ENCODE peak calls at places on chromosome 19, in seven cellular contexts. V is tibial nerve, R is stomach, X is GM12878, T is K562, C is transverse colon, P is ovary. W is an unnamed sample.

GRCh38 chr19:4393947-4394590 is 6.3 kb downstream of the SH3GL1 start:
- DNase-seq in V (no peak), R (no peak), X (no peak), T (no peak), C (no peak), P (no peak), W (no peak)

GRCh38 chr19:4732680-4733114 is 9.1 kb upstream of the DPP9 start:
- DNase-seq in V (no peak), R (peak), X (no peak), T (peak), C (peak), P (no peak), W (no peak)

GRCh38 chr19:27392027-27392632 is 1820.8 kb downstream of the UQCRFS1 start:
- DNase-seq in V (no peak), R (peak), X (no peak), T (no peak), C (no peak), P (no peak), W (no peak)

GRCh38 chr19:51726049-51726448 is 2.3 kb upstream of the HAS1 start:
- DNase-seq in V (no peak), R (no peak), X (no peak), T (peak), C (peak), P (peak), W (peak)

GRCh38 chr19:52946322-52947310 is 16.1 kb downstream of the ZNF816 start:
- DNase-seq in V (no peak), R (peak), X (no peak), T (peak), C (peak), P (peak), W (peak)

GRCh38 chr19:10981496-10981895 is 20.7 kb downstream of the SMARCA4 start:
- DNase-seq in V (no peak), R (no peak), X (no peak), T (no peak), C (no peak), P (no peak), W (no peak)

GRCh38 chr19:48695743-48696352 is at the start of gene FUT2:
- DNase-seq in V (no peak), R (peak), X (no peak), T (no peak), C (peak), P (no peak), W (peak)

GRCh38 chr19:34431681-34432402 is 3.7 kb downstream of the UBA2 start:
- DNase-seq in V (no peak), R (no peak), X (no peak), T (no peak), C (no peak), P (no peak), W (no peak)

GRCh38 chr19:7640803-7641202 is 3.9 kb downstream of the STXBP2 start:
- DNase-seq in V (no peak), R (no peak), X (no peak), T (no peak), C (no peak), P (no peak), W (no peak)

GRCh38 chr19:6312018-6312417 is 21.4 kb downstream of the ACER1 start:
- DNase-seq in V (no peak), R (no peak), X (no peak), T (no peak), C (no peak), P (no peak), W (peak)

GRCh38 chr19:5113101-5113557 is 144.2 kb downstream of the KDM4B start:
- DNase-seq in V (no peak), R (no peak), X (no peak), T (no peak), C (no peak), P (no peak), W (no peak)

GRCh38 chr19:14085309-14085995 is at the start of gene C19orf67:
- DNase-seq in V (no peak), R (no peak), X (no peak), T (peak), C (no peak), P (no peak), W (no peak)

DNA sequence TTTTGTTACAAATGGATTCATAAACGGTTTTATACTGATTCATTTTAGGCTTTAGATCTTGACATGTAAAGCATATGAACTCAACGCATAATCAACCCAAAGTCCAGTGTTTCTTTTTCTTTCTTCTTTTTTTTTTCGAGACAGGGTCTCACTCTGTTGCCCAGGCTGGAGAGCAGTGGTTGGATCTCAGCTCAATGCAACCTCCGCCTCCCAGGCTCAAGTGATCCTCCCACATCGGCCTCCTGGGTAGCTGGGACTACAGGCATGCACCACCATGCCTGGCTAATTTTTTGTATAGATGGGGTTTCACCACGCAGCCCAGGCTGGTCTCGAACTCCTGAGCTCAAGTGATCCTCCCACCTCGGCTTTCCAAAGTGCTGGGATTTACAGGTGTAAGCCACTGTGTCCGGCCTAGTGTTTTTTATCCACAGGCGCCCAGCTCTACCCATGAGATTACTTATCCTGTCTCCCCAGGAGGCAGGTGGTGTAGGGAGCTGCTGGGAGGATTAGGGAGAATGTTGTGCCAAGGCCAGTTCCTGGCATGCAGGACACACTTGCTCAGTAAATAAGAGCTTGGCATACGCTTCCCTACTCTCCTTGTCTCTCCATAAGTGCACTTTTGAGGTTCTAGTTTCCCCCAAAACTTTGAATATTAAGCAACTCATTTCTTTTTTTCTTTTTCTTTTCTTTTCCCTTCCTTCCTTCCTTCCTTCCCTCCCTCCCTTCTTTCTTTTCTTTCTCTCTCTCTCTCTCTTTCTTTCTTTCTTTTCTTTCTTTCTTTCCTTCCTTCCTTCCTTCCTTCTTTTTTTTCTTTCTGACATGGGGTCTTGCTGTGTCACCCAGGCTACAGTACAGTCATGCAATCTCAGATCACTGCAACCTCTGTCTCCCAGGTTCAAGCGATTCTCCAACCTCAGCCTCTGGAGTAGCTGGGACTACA is 4.8 kb upstream of the CEBPA start:
- DNase-seq in V (no peak), R (peak), X (no peak), T (no peak), C (peak), P (no peak), W (peak)
- TF ChIP-seq EP300 in V (no peak), R (no peak), X (no peak), T (no peak), C (no peak), P (no peak), W (no peak)

GRCh38 chr19:56543776-56544175 is 5.0 kb downstream of the ZFP28 start:
- DNase-seq in V (no peak), R (no peak), X (no peak), T (no peak), C (no peak), P (no peak), W (no peak)
- H3K27ac ChIP-seq in V (no peak), R (no peak), X (no peak), T (no peak), C (no peak), P (no peak), W (no peak)

GRCh38 chr19:2041686-2042484 is 9.2 kb downstream of the MKNK2 start:
- DNase-seq in V (peak), R (peak), X (peak), T (peak), C (peak), P (peak), W (peak)
- TF ChIP-seq POLR2A in V (no peak), R (no peak), X (peak), T (peak), C (peak), P (peak), W (no peak)

GRCh38 chr19:39539519-39540332 is at the start of gene EID2:
- DNase-seq in V (peak), R (peak), X (peak), T (peak), C (peak), P (peak), W (peak)
- TF ChIP-seq EP300 in V (peak), R (no peak), X (no peak), T (no peak), C (no peak), P (no peak), W (no peak)

DNA sequence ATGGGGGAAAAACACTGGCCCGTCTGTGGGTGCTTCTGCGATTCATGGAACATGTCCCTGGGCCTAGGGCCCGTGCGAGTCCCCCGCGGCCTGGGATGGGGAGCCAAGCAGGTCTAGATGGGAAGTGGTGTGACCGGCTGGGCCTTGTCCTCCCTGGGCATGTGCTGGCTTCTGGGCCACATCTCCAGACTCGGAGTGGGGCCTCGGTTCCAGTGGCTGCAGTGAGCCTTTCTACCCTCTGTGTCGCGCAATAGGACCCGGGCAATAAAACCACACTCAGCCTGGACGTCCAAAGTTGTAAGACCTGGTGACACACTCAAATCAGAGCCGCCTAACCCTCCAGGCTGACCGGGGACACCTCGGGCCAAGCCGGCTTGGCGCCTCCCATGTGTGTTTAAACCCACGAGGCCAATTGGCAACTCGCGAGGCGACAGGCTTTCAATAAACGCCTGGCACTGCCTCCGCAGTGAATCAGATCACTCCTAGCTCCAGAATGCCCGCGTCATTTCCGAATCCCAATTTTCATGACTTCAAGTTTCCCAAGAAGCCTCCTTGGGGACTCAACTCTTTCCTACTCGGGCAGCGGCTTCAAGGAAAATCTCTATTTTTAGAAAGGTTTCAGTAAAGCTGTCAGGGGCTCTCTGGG is 57.3 kb downstream of the KLF2 start:
- DNase-seq in V (peak), R (no peak), X (no peak), T (no peak), C (peak), P (no peak), W (no peak)
- H3K27ac ChIP-seq in V (peak), R (peak), X (peak), T (no peak), C (peak), P (peak), W (peak)

GRCh38 chr19:45468159-45468651 is 409 bp downstream of the FOSB start:
- DNase-seq in V (peak), R (peak), X (no peak), T (no peak), C (peak), P (peak), W (no peak)

GRCh38 chr19:45470147-45471081 is 2.6 kb downstream of the FOSB start:
- DNase-seq in V (peak), R (no peak), X (no peak), T (peak), C (peak), P (peak), W (no peak)

GRCh38 chr19:45469835-45470146 is 2.0 kb downstream of the FOSB start:
- DNase-seq in V (no peak), R (peak), X (no peak), T (peak), C (peak), P (no peak), W (no peak)

GRCh38 chr19:45468803-45469131 is 971 bp downstream of the FOSB start:
- DNase-seq in V (peak), R (peak), X (no peak), T (peak), C (no peak), P (no peak), W (peak)

DNA sequence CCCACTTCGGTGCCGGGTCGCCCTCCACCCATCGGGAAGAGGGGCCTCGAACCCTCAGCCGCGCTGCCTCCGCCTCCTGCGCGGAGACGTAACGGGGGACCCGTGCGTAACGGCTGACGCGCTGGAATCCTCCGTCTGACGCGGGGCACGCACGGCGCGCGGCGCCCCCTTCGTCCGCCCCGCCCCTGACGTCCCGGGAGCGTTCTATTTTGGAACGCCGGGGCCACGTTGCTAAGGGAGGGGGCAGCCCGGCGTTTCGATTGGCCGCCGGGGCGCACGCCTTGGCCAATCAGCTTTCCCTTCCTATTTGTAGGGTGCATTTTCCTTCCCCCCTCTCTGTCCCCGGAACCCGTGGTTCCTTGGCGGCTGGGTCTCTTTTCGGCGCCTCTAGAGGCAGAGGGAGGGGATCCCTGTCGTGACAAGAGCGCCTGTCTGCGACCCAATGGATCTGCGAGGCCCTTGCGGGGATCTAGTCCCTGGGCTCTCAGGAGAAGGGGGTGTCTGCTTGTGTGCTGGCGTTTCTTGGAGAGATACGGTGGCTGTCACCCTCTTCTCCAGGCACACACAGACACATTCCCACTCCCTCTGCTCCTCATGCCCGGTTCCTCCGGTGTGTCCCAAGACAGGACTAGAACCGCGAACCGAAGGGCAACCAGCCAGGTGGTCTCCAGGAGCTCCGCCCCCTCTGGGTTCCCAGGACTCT is 1.5 kb downstream of the FOSB start:
- DNase-seq in V (peak), R (peak), X (peak), T (peak), C (peak), P (peak), W (peak)
- TF ChIP-seq POLR2A in V (no peak), R (no peak), X (peak), T (peak), C (peak), P (peak), W (no peak)

GRCh38 chr19:2083174-2083854 is 12.8 kb downstream of the MOB3A start:
- DNase-seq in V (no peak), R (no peak), X (no peak), T (no peak), C (peak), P (no peak), W (peak)
- TF ChIP-seq EP300 in V (no peak), R (no peak), X (no peak), T (no peak), C (no peak), P (no peak), W (no peak)

GRCh38 chr19:39085392-39085791 is 1.2 kb downstream of the ACP7 start:
- DNase-seq in V (no peak), R (no peak), X (no peak), T (no peak), C (no peak), P (no peak), W (no peak)

GRCh38 chr19:39084732-39085080 is 538 bp downstream of the ACP7 start:
- DNase-seq in V (no peak), R (no peak), X (no peak), T (no peak), C (no peak), P (no peak), W (no peak)

GRCh38 chr19:39082745-39083598 is 1.2 kb upstream of the ACP7 start:
- DNase-seq in V (no peak), R (no peak), X (no peak), T (no peak), C (no peak), P (no peak), W (no peak)

GRCh38 chr19:39083599-39083982 is 577 bp upstream of the ACP7 start:
- DNase-seq in V (no peak), R (no peak), X (no peak), T (no peak), C (no peak), P (no peak), W (no peak)

DNA sequence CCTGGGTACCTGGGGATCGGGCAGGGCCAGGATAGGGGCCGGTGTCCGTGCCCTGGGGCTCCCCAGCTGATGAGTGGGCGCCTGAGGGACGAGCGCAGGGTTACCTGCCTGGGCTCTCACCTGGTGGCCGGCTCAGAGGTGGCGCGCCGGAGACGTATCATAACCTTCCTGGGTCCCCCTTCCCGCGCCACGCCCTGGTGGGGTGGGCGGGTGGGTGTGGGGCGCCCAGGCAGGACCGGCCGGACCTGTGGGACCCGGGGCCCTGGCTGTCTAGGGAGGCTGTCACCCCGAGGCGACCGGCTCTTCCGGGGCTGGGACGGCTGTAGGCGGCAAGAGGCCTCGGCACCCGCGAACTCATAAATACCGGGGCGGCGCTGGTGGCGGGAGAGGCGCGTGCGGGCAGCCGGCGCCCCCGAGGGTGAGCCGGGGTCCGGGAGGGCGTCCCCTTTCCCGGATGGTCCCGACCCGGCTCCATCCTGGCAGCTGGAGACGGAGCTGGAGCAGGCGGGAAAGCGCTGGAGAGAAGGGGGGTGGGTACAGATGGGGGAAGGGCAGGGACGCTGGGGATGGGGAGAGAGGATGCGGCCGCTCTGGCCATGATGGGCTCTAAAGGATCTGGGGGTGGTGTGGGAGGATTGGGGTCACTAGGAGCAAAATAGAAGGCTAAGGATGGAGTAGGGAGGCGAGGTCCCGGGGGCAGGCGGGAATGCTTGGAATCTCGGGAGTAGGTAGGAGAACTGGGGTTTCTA is at the start of gene ACP7:
- DNase-seq in V (no peak), R (no peak), X (no peak), T (no peak), C (no peak), P (no peak), W (peak)
- H3K27ac ChIP-seq in V (peak), R (no peak), X (no peak), T (no peak), C (no peak), P (no peak), W (no peak)

GRCh38 chr19:18636969-18637629 is at the start of gene KLHL26:
- DNase-seq in V (no peak), R (no peak), X (no peak), T (no peak), C (no peak), P (no peak), W (no peak)
- TF ChIP-seq POLR2A in V (no peak), R (no peak), X (peak), T (peak), C (peak), P (peak), W (no peak)

W was measured in upper lobe of left lung.